ENCODE peak calls at places on chromosome 12, in ten cellular contexts. C is A549, X is heart left ventricle, S is mucosa of descending colon, O is H9, A is nephron progenitor cell, J is stomach, U is suprapubic skin, D is NB4, F is kidney. M is an unnamed sample.

GRCh38 chr12:79262938-79263337 is 398.4 kb downstream of the SYT1 start:
- DNase-seq in A (no peak), X (no peak), C (no peak), U (no peak), F (no peak), J (no peak), S (no peak), D (no peak), O (no peak), M (no peak)

GRCh38 chr12:52130695-52131094 is 51.2 kb downstream of the SMIM41 start:
- DNase-seq in O (no peak), U (peak; percentile 66), F (no peak), J (no peak), A (no peak), C (no peak), D (no peak), X (no peak), S (no peak), M (no peak)

GRCh38 chr12:2016862-2017723 is 12.8 kb upstream of the DCP1B start:
- DNase-seq in U (no peak), S (no peak), J (no peak), O (no peak), A (no peak), F (no peak), C (no peak), D (no peak), X (no peak), M (no peak)

GRCh38 chr12:92439397-92439779 is 263.4 kb upstream of the PLEKHG7 start:
- DNase-seq in S (no peak), X (no peak), A (no peak), C (peak; percentile 66), J (no peak), D (peak; percentile 58), O (no peak), U (no peak), F (no peak), M (peak; percentile 13)

GRCh38 chr12:110563702-110564470 is 19.2 kb downstream of the PPTC7 start:
- DNase-seq in S (no peak), O (no peak), A (no peak), C (no peak), D (peak; percentile 72), U (no peak), J (no peak), F (no peak), X (no peak), M (no peak)

GRCh38 chr12:61513972-61514371 is 746.2 kb upstream of the USP15 start:
- DNase-seq in A (no peak), C (no peak), J (no peak), X (no peak), D (no peak), U (no peak), F (no peak), S (no peak), O (no peak), M (no peak)

GRCh38 chr12:81617915-81618314 is 141.2 kb downstream of the PPFIA2 start:
- DNase-seq in D (no peak), J (no peak), A (no peak), C (no peak), O (no peak), F (no peak), S (no peak), X (no peak), U (no peak), M (no peak)

GRCh38 chr12:62400135-62400534 is 66.5 kb upstream of the MON2 start:
- DNase-seq in D (no peak), O (no peak), U (no peak), J (no peak), X (no peak), F (no peak), A (no peak), S (no peak), C (no peak), M (no peak)

GRCh38 chr12:42552822-42553221 is 36.7 kb downstream of the PRICKLE1 start:
- DNase-seq in U (no peak), C (no peak), F (no peak), A (peak; percentile 7), X (no peak), D (no peak), S (no peak), O (peak; percentile 55), J (no peak), M (no peak)

GRCh38 chr12:121033625-121034349 is 5.3 kb downstream of the OASL start:
- DNase-seq in A (no peak), O (no peak), S (no peak), F (no peak), X (no peak), J (peak; percentile 38), D (peak; percentile 70), U (no peak), C (peak; percentile 60), M (no peak)

GRCh38 chr12:53952871-53953734 is 1.6 kb upstream of the HOXC12 start:
- DNase-seq in S (no peak), X (no peak), J (no peak), O (peak; percentile 88), U (peak; percentile 78), D (no peak), A (no peak), C (peak; percentile 22), F (no peak), M (no peak)

DNA sequence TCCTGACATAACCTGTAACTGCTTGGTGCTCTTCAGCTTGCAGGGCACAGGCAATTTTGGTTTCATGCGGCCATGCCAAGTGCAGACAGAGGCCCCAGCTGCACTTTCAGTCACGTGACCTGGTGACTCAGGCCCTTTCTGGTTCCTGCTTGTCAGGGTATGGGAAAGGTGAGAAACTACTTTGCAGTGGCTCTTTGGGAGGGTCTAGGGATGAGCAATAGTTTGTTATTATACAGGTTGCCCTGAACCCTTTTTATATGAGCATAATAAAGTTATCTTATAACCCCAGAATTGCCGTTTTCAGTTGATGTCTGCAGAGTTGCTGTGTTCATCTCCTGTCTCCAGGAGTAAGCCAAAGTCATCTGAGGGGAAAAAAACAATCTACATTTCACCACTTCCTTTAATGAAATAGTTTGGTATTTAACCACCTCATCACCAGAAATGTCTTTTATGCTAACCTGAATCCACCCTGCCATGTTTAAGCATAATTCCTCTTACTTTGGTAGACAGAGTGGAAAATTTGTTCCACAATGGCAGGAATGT is 30.9 kb upstream of the EMP1 start:
- DNase-seq in J (peak; percentile 74), C (peak; percentile 46), F (peak; percentile 94), S (peak; percentile 76), A (no peak), U (peak; percentile 85), X (peak; percentile 58), D (peak; percentile 90), O (no peak), M (peak; percentile 63)
- TF ChIP-seq CTCF in J (no peak), C (no peak), F (no peak), S (no peak), A (no peak), U (no peak), X (no peak), D (no peak), O (no peak), M (no peak)

DNA sequence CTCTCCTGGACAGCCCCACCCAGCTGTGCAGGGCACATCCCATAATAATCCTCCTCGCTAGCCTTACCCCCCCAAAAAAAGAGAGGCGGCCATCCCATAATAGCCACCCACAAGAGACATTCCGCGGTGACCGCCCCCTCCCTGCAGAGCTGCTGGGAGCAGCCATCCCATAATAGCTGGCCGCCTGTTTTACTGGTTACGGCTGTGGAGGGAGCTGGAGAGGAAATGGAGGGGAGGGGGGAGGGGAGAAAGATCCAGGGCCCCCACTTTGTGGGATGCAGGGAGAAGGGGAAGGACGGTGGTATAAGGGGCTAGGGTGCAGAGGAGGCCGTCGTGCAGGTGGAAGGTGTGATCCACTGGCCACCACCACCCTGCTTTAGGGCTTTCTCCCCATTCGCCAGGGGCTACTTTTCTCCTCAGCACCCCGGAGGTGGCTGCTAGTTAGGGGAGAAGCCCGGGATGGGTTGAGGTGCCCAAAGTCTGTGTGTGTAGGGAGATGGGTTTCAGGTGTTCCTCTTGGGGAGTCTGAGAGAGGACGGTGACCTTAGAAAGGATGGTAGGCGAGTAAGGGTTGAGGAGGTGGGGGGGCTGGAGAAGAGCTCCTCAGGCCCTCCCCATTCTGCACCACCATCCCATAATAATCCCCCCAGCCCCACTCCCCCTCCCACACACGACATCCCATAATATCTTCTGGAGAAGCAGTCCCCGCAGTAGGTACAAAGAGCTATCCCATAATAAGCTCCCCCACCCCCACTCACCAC is 6.0 kb upstream of the CHD4 start:
- DNase-seq in C (no peak), S (peak; percentile 89), D (peak; percentile 91), O (peak; percentile 62), U (no peak), X (peak; percentile 86), A (peak; percentile 63), J (peak; percentile 79), F (peak; percentile 93), M (peak; percentile 65)
- TF ChIP-seq CTCF in C (no peak), S (no peak), D (no peak), O (no peak), U (no peak), X (no peak), A (no peak), J (no peak), F (no peak), M (no peak)

DNA sequence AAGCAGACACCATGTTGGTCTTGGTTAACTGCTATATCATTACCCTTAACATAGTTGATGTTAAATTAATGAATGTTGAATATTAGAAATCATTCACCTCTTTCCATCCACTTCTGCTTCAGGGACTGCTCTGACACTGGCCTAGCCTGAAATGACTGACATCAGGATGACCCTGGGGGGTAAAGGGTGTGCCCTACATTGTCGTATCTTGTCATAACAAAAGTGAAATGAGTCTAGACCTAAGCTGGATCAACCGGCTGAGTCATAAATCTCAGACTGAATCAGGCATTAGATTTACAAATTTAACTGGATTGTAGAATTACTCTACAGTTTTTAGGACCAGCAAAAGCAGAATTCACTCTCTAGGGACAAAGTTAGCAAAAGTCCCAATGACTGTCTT is 35.3 kb downstream of the KICS2 start:
- DNase-seq in S (no peak), U (no peak), A (no peak), O (no peak), X (no peak), D (no peak), F (no peak), C (peak; percentile 53), J (no peak), M (peak; percentile 78)
- TF ChIP-seq CTCF in S (no peak), U (no peak), A (no peak), O (no peak), X (no peak), D (no peak), F (no peak), C (no peak), J (no peak), M (no peak)

DNA sequence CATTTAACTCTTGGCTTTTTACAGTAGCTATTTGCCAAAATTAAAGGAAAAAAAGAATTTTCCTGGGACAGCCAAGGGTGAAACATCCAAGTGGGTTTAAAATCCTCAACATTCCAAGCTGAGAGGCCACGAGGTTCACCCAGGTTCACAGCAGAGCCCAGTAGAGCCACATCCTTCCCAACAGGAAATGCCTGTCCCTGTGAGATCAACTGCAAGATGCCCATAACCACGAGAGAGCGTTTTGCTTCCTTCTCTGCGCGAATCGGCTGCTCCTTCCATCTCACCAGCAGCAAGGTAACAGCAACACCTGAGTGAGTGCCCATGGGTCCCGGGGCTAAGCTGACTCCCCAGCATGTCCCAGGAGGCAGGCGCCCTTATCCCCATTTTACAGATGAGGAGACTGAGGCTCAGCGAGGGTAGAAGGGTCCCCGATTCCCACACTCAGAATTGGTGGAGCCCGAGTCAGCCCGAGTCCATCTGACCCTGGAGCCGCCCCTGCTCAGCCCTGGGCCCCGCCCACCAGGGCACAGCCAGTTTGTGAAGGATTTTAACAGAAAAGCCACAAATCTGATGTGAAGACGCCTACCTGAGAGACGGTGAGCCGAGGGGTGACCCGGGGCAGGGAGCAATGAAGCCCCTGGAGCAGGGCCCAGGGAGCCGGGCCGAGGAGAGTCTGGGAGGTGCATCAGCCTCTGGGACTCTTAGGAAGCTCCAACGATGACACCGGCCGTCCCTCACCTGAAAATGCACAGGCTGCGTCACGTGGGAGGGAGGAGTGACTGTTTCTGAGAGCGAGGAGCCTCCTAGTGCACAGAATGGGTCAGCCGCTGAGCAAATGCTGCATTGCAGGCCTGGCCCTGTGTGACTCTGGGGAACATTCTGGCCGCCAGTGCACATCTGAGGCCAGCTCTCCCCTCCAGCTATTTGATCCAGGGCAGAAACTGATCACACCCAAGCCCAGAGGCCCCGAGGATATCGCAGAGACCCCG is 236.9 kb upstream of the SFSWAP start:
- DNase-seq in O (peak; percentile 81), D (no peak), A (no peak), C (no peak), X (no peak), J (peak; percentile 18), U (no peak), S (no peak), F (no peak), M (no peak)
- TF ChIP-seq CTCF in O (no peak), D (no peak), A (no peak), C (no peak), X (no peak), J (no peak), U (no peak), S (no peak), F (no peak), M (no peak)